ENCODE peak calls at places on chromosomes 2 and 18, in seven cellular contexts. H is GM20000; L is renal cortical epithelial cell; C is midbrain; E is effector CD4-positive, alpha-beta T cell; Q is anterior cingulate cortex; U is foreskin fibroblast. G is an unnamed sample.

GRCh38 chr2:17300141-17300540 is 218.1 kb downstream of the RAD51AP2 start:
- DNase-seq in H (no peak), L (peak), C (no peak), E (no peak), Q (no peak), U (peak), G (peak)

GRCh38 chr2:16506366-16506765 is 159.3 kb downstream of the CYRIA start:
- DNase-seq in H (no peak), L (no peak), C (no peak), E (no peak), Q (no peak), U (no peak), G (no peak)

GRCh38 chr18:37742436-37742835 is 176.8 kb upstream of the CELF4 start:
- DNase-seq in H (no peak), L (no peak), C (no peak), E (no peak), Q (no peak), U (no peak), G (no peak)

GRCh38 chr2:44560961-44561360 is 199.2 kb downstream of the CAMKMT start:
- DNase-seq in H (no peak), L (peak), C (no peak), E (no peak), Q (no peak), U (no peak), G (no peak)

GRCh38 chr2:18309188-18309587 is 251.3 kb downstream of the RDH14 start:
- DNase-seq in H (no peak), L (peak), C (no peak), E (no peak), Q (no peak), U (no peak), G (no peak)

GRCh38 chr2:8622924-8623465 is 58.9 kb upstream of the ID2 start:
- DNase-seq in H (no peak), L (no peak), C (no peak), E (no peak), Q (no peak), U (no peak), G (no peak)

GRCh38 chr2:146978891-146979555 is 865.8 kb upstream of the ACVR2A start:
- DNase-seq in H (no peak), L (no peak), C (peak), E (no peak), Q (no peak), U (no peak), G (peak)

GRCh38 chr2:207768168-207768890 is 1.4 kb downstream of the FZD5 start:
- DNase-seq in H (peak), L (peak), C (no peak), E (no peak), Q (peak), U (peak), G (no peak)

GRCh38 chr2:55061534-55062344 is 11.5 kb upstream of the RTN4 start:
- DNase-seq in H (no peak), L (no peak), C (no peak), E (no peak), Q (no peak), U (no peak), G (no peak)

GRCh38 chr18:10571537-10571936 is 45.7 kb downstream of the NAPG start:
- DNase-seq in H (no peak), L (no peak), C (no peak), E (no peak), Q (no peak), U (no peak), G (no peak)

GRCh38 chr2:64211471-64211870 is 67.3 kb upstream of the PELI1 start:
- DNase-seq in H (no peak), L (no peak), C (no peak), E (no peak), Q (no peak), U (no peak), G (no peak)

GRCh38 chr2:117983040-117983439 is 30.8 kb downstream of the CCDC93 start:
- DNase-seq in H (no peak), L (peak), C (no peak), E (no peak), Q (no peak), U (no peak), G (no peak)

GRCh38 chr2:23478087-23478932 is 93.3 kb downstream of the KLHL29 start:
- DNase-seq in H (no peak), L (no peak), C (no peak), E (no peak), Q (no peak), U (no peak), G (no peak)

GRCh38 chr2:8494151-8494550 is 187.7 kb upstream of the ID2 start:
- DNase-seq in H (no peak), L (no peak), C (no peak), E (no peak), Q (no peak), U (no peak), G (no peak)

GRCh38 chr2:218003265-218003950 is 613 bp upstream of the TNS1 start:
- DNase-seq in H (no peak), L (no peak), C (no peak), E (no peak), Q (no peak), U (peak), G (no peak)

GRCh38 chr2:142142595-142142994 is 11.8 kb upstream of the LRP1B start:
- DNase-seq in H (no peak), L (peak), C (no peak), E (no peak), Q (no peak), U (no peak), G (no peak)

GRCh38 chr2:151437630-151438029 is 27.9 kb downstream of the RIF1 start:
- DNase-seq in H (peak), L (peak), C (no peak), E (no peak), Q (no peak), U (no peak), G (peak)

GRCh38 chr2:159118859-159119510 is 150.5 kb downstream of the TANC1 start:
- DNase-seq in H (no peak), L (no peak), C (no peak), E (no peak), Q (no peak), U (no peak), G (no peak)

GRCh38 chr2:215055891-215056290 is 82.5 kb downstream of the ABCA12 start:
- DNase-seq in H (no peak), L (no peak), C (no peak), E (no peak), Q (no peak), U (no peak), G (no peak)

GRCh38 chr2:121400206-121400605 is 115.2 kb upstream of the TFCP2L1 start:
- DNase-seq in H (no peak), L (no peak), C (no peak), E (no peak), Q (no peak), U (peak), G (no peak)

GRCh38 chr2:162091325-162092007 is 17.5 kb upstream of the DPP4 start:
- DNase-seq in H (no peak), L (peak), C (no peak), E (no peak), Q (no peak), U (no peak), G (no peak)

GRCh38 chr2:222745836-222746559 is 74.5 kb downstream of the MOGAT1 start:
- DNase-seq in H (no peak), L (no peak), C (peak), E (no peak), Q (no peak), U (no peak), G (no peak)

GRCh38 chr2:150937030-150937429 is 324.6 kb downstream of the RBM43 start:
- DNase-seq in H (no peak), L (no peak), C (no peak), E (no peak), Q (no peak), U (no peak), G (no peak)

GRCh38 chr2:159249955-159250723 is 36.4 kb downstream of the WDSUB1 start:
- DNase-seq in H (peak), L (peak), C (peak), E (no peak), Q (no peak), U (peak), G (peak)